ENCODE peak calls at places on chromosomes 7 and 10, in eight cellular contexts. One of them, this sample, is unnamed.
A peak's percentile ranks its signal among the peaks of the same experiment; 100 is the strongest.

GRCh38 chr10:13701157-13701919 is 114.6 kb downstream of the PRPF18 start:
- DNase-seq in coronary artery: no peak
- DNase-seq in transverse colon: no peak
- DNase-seq in MM.1S: no peak
- DNase-seq in stomach: no peak
- DNase-seq in prostate gland: no peak
- DNase-seq in OCI-LY7: no peak
- DNase-seq in PC-3: no peak
- DNase-seq in this sample: no peak

GRCh38 chr7:70527489-70527888 is 604.5 kb upstream of the GALNT17 start:
- DNase-seq in coronary artery: no peak
- DNase-seq in transverse colon: no peak
- DNase-seq in MM.1S: no peak
- DNase-seq in stomach: no peak
- DNase-seq in prostate gland: no peak
- DNase-seq in OCI-LY7: no peak
- DNase-seq in PC-3: no peak
- DNase-seq in this sample: no peak

GRCh38 chr7:128922496-128923410 is 12.2 kb upstream of the KCP start:
- DNase-seq in coronary artery: peak; percentile 56
- DNase-seq in transverse colon: peak; percentile 5
- DNase-seq in MM.1S: no peak
- DNase-seq in stomach: no peak
- DNase-seq in prostate gland: no peak
- DNase-seq in OCI-LY7: no peak
- DNase-seq in PC-3: no peak
- DNase-seq in this sample: no peak

GRCh38 chr7:37674534-37674933 is 9.0 kb upstream of the GPR141 start:
- DNase-seq in coronary artery: no peak
- DNase-seq in transverse colon: no peak
- DNase-seq in MM.1S: no peak
- DNase-seq in stomach: no peak
- DNase-seq in prostate gland: no peak
- DNase-seq in OCI-LY7: no peak
- DNase-seq in PC-3: no peak
- DNase-seq in this sample: no peak

GRCh38 chr7:28919510-28919909 is 38.6 kb downstream of the TRIL start:
- DNase-seq in coronary artery: no peak
- DNase-seq in transverse colon: no peak
- DNase-seq in MM.1S: no peak
- DNase-seq in stomach: no peak
- DNase-seq in prostate gland: no peak
- DNase-seq in OCI-LY7: no peak
- DNase-seq in PC-3: no peak
- DNase-seq in this sample: no peak

GRCh38 chr10:30759423-30759822 is 129.9 kb upstream of the LYZL2 start:
- DNase-seq in coronary artery: no peak
- DNase-seq in transverse colon: no peak
- DNase-seq in MM.1S: peak; percentile 24
- DNase-seq in stomach: no peak
- DNase-seq in prostate gland: no peak
- DNase-seq in OCI-LY7: no peak
- DNase-seq in PC-3: peak; percentile 61
- DNase-seq in this sample: no peak

GRCh38 chr7:127786184-127786583 is 134.2 kb downstream of the SND1 start:
- DNase-seq in coronary artery: no peak
- DNase-seq in transverse colon: no peak
- DNase-seq in MM.1S: no peak
- DNase-seq in stomach: no peak
- DNase-seq in prostate gland: no peak
- DNase-seq in OCI-LY7: no peak
- DNase-seq in PC-3: no peak
- DNase-seq in this sample: no peak

GRCh38 chr7:45653209-45653907 is 79.2 kb downstream of the ADCY1 start:
- DNase-seq in coronary artery: no peak
- DNase-seq in transverse colon: no peak
- DNase-seq in MM.1S: no peak
- DNase-seq in stomach: peak; percentile 5
- DNase-seq in prostate gland: no peak
- DNase-seq in OCI-LY7: no peak
- DNase-seq in PC-3: no peak
- DNase-seq in this sample: no peak

GRCh38 chr10:66604195-66604594 is 321.6 kb upstream of the LRRTM3 start:
- DNase-seq in coronary artery: no peak
- DNase-seq in transverse colon: no peak
- DNase-seq in MM.1S: no peak
- DNase-seq in stomach: no peak
- DNase-seq in prostate gland: no peak
- DNase-seq in OCI-LY7: no peak
- DNase-seq in PC-3: no peak
- DNase-seq in this sample: no peak

GRCh38 chr10:121669010-121669366 is 70.7 kb upstream of the FGFR2 start:
- DNase-seq in coronary artery: no peak
- DNase-seq in transverse colon: no peak
- DNase-seq in MM.1S: no peak
- DNase-seq in stomach: no peak
- DNase-seq in prostate gland: no peak
- DNase-seq in OCI-LY7: no peak
- DNase-seq in PC-3: no peak
- DNase-seq in this sample: no peak

GRCh38 chr10:121665809-121666208 is 67.6 kb upstream of the FGFR2 start:
- DNase-seq in coronary artery: no peak
- DNase-seq in transverse colon: no peak
- DNase-seq in MM.1S: no peak
- DNase-seq in stomach: no peak
- DNase-seq in prostate gland: no peak
- DNase-seq in OCI-LY7: no peak
- DNase-seq in PC-3: no peak
- DNase-seq in this sample: no peak

GRCh38 chr10:121667948-121668335 is 69.7 kb upstream of the FGFR2 start:
- DNase-seq in coronary artery: no peak
- DNase-seq in transverse colon: no peak
- DNase-seq in MM.1S: no peak
- DNase-seq in stomach: no peak
- DNase-seq in prostate gland: peak; percentile 33
- DNase-seq in OCI-LY7: no peak
- DNase-seq in PC-3: no peak
- DNase-seq in this sample: peak; percentile 82

GRCh38 chr10:121664671-121665070 is 66.4 kb upstream of the FGFR2 start:
- DNase-seq in coronary artery: no peak
- DNase-seq in transverse colon: no peak
- DNase-seq in MM.1S: no peak
- DNase-seq in stomach: no peak
- DNase-seq in prostate gland: no peak
- DNase-seq in OCI-LY7: no peak
- DNase-seq in PC-3: no peak
- DNase-seq in this sample: no peak

DNA sequence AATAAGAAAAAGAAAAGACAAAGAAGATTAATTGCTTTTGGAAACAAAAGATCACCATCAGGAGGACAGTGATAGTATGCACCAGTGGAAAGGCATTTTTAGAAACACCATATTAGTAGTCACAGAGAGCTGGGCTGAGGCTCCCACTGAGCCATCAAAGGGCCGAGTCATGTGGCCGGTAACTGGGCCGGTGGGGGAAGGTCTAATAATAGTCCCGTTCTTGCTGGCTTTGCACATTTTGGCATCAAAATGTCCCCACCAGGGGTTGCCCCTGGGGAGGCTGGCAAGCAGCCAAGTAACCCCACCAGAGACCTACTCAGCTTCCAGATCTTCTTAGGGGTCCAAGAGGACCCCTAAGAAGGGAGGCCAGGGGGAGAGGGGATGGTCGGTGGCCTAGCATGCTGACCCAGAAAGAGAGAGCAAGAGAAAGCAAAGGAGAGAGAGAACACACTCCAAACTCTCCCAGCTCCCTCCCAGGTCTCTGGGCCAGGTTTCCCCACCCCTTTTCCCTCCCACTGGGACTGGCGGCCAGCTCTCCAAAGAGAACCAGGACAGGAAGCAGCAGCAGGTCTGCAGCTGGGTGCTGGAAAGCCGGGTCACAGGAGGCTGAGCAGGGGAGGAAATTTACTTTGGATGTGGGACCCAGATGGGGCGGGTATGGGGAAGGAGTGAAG is 70.2 kb upstream of the FGFR2 start:
- DNase-seq in coronary artery: peak; percentile 79
- DNase-seq in transverse colon: peak; percentile 26
- DNase-seq in MM.1S: peak; percentile 12
- DNase-seq in stomach: peak; percentile 60
- DNase-seq in prostate gland: peak; percentile 73
- DNase-seq in OCI-LY7: no peak
- DNase-seq in PC-3: no peak
- DNase-seq in this sample: no peak
- H3K27ac ChIP-seq in coronary artery: peak overlapping the region; percentile 56
- H3K27ac ChIP-seq in transverse colon: peak overlapping the region; percentile 74
- H3K27ac ChIP-seq in MM.1S: no peak overlapping the region
- H3K27ac ChIP-seq in stomach: peak overlapping the region; percentile 72
- H3K27ac ChIP-seq in prostate gland: peak overlapping the region; percentile 67
- H3K27ac ChIP-seq in OCI-LY7: no peak overlapping the region
- H3K27ac ChIP-seq in PC-3: no peak overlapping the region
- H3K27ac ChIP-seq in this sample: no peak overlapping the region

GRCh38 chr10:80152820-80153219 is 20.3 kb downstream of the PLAC9 start:
- DNase-seq in coronary artery: no peak
- DNase-seq in transverse colon: no peak
- DNase-seq in MM.1S: no peak
- DNase-seq in stomach: no peak
- DNase-seq in prostate gland: no peak
- DNase-seq in OCI-LY7: no peak
- DNase-seq in PC-3: no peak
- DNase-seq in this sample: no peak

GRCh38 chr10:80154978-80155695 is 22.6 kb downstream of the PLAC9 start:
- DNase-seq in coronary artery: no peak
- DNase-seq in transverse colon: no peak
- DNase-seq in MM.1S: no peak
- DNase-seq in stomach: peak; percentile 77
- DNase-seq in prostate gland: peak; percentile 57
- DNase-seq in OCI-LY7: no peak
- DNase-seq in PC-3: peak; percentile 97
- DNase-seq in this sample: peak; percentile 69

GRCh38 chr10:80155696-80156215 is 23.2 kb downstream of the PLAC9 start:
- DNase-seq in coronary artery: no peak
- DNase-seq in transverse colon: no peak
- DNase-seq in MM.1S: no peak
- DNase-seq in stomach: no peak
- DNase-seq in prostate gland: no peak
- DNase-seq in OCI-LY7: no peak
- DNase-seq in PC-3: no peak
- DNase-seq in this sample: no peak

GRCh38 chr10:80154626-80154977 is 22.1 kb downstream of the PLAC9 start:
- DNase-seq in coronary artery: no peak
- DNase-seq in transverse colon: no peak
- DNase-seq in MM.1S: no peak
- DNase-seq in stomach: no peak
- DNase-seq in prostate gland: no peak
- DNase-seq in OCI-LY7: no peak
- DNase-seq in PC-3: no peak
- DNase-seq in this sample: no peak

DNA sequence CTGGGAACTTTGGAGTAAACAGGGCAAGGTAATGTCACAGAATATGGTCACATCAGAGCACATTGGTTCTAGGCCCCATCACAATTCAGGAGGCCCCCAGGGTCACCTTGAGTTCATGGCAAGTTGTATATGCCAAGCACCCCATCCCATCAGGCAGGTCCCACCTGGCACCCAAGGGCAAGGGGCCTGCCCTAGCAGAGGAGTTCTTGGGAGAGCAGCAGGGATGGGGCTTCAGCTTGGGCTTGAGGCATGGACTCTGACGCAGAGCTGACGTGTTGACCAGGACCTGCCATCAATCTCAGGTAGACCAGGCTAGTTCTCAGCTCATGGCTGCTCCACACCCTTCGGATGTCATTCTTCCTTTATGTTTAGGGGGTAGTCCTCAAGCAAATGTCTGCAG is 20.9 kb downstream of the PLAC9 start:
- DNase-seq in coronary artery: no peak
- DNase-seq in transverse colon: no peak
- DNase-seq in MM.1S: no peak
- DNase-seq in stomach: no peak
- DNase-seq in prostate gland: no peak
- DNase-seq in OCI-LY7: no peak
- DNase-seq in PC-3: no peak
- DNase-seq in this sample: no peak
- H3K27ac ChIP-seq in coronary artery: peak overlapping the region; percentile 34
- H3K27ac ChIP-seq in transverse colon: no peak overlapping the region
- H3K27ac ChIP-seq in MM.1S: no peak overlapping the region
- H3K27ac ChIP-seq in stomach: peak overlapping the region; percentile 40
- H3K27ac ChIP-seq in prostate gland: no peak overlapping the region
- H3K27ac ChIP-seq in OCI-LY7: no peak overlapping the region
- H3K27ac ChIP-seq in PC-3: no peak overlapping the region
- H3K27ac ChIP-seq in this sample: no peak overlapping the region

DNA sequence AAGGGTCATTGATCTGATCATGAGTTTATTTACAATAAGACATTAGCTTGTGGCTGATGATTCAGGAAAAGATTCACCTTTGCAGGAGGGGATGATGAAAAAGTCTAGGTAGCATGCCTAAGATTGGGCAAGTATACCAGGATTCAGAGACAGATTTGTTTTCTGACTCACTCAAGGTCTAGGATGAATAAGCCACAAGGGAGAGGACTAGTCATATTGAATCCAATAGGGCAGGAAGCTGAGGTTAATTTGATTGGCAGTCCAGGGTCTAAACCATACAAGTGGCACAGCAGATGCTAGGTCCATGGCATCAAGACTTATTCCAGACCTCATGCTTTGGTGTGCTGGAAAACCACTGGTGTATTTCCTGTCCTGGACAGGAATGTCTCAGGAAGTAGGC is 1133.4 kb downstream of the XPNPEP1 start:
- DNase-seq in coronary artery: no peak
- DNase-seq in transverse colon: no peak
- DNase-seq in MM.1S: no peak
- DNase-seq in stomach: no peak
- DNase-seq in prostate gland: no peak
- DNase-seq in OCI-LY7: no peak
- DNase-seq in PC-3: peak; percentile 94
- DNase-seq in this sample: peak; percentile 68
- H3K27ac ChIP-seq in coronary artery: no peak overlapping the region
- H3K27ac ChIP-seq in transverse colon: no peak overlapping the region
- H3K27ac ChIP-seq in MM.1S: no peak overlapping the region
- H3K27ac ChIP-seq in stomach: no peak overlapping the region
- H3K27ac ChIP-seq in prostate gland: no peak overlapping the region
- H3K27ac ChIP-seq in OCI-LY7: no peak overlapping the region
- H3K27ac ChIP-seq in PC-3: peak overlapping the region; percentile 98
- H3K27ac ChIP-seq in this sample: peak overlapping the region; percentile 67

GRCh38 chr7:132425920-132426319 is 150.3 kb downstream of the PLXNA4 start:
- DNase-seq in coronary artery: no peak
- DNase-seq in transverse colon: no peak
- DNase-seq in MM.1S: no peak
- DNase-seq in stomach: no peak
- DNase-seq in prostate gland: no peak
- DNase-seq in OCI-LY7: no peak
- DNase-seq in PC-3: no peak
- DNase-seq in this sample: no peak
- H3K27ac ChIP-seq in coronary artery: no peak overlapping the region
- H3K27ac ChIP-seq in transverse colon: no peak overlapping the region
- H3K27ac ChIP-seq in MM.1S: no peak overlapping the region
- H3K27ac ChIP-seq in stomach: no peak overlapping the region
- H3K27ac ChIP-seq in prostate gland: no peak overlapping the region
- H3K27ac ChIP-seq in OCI-LY7: no peak overlapping the region
- H3K27ac ChIP-seq in PC-3: no peak overlapping the region
- H3K27ac ChIP-seq in this sample: no peak overlapping the region